ENCODE peak calls at places on chromosomes 1 and 21, in five cellular contexts. One of them, this sample, is unnamed.

GRCh38 chr1:193060938-193061337 is 1.5 kb downstream of the RO60 start:
- DNase-seq in A549: peak
- DNase-seq in H9: no peak
- DNase-seq in neuronal stem cell: no peak
- DNase-seq in fibroblast of lung: peak
- DNase-seq in this sample: no peak

GRCh38 chr1:1610796-1611597 is 4.3 kb upstream of the MIB2 start:
- DNase-seq in A549: no peak
- DNase-seq in H9: no peak
- DNase-seq in neuronal stem cell: no peak
- DNase-seq in fibroblast of lung: no peak
- DNase-seq in this sample: no peak

GRCh38 chr1:65048325-65048724 is 82.0 kb upstream of the JAK1 start:
- DNase-seq in A549: no peak
- DNase-seq in H9: no peak
- DNase-seq in neuronal stem cell: no peak
- DNase-seq in fibroblast of lung: no peak
- DNase-seq in this sample: no peak

GRCh38 chr1:159999204-159999603 is 32.6 kb downstream of the PIGM start:
- DNase-seq in A549: no peak
- DNase-seq in H9: no peak
- DNase-seq in neuronal stem cell: no peak
- DNase-seq in fibroblast of lung: peak
- DNase-seq in this sample: no peak

GRCh38 chr1:9630331-9631081 is 21.0 kb upstream of the PIK3CD start:
- DNase-seq in A549: no peak
- DNase-seq in H9: no peak
- DNase-seq in neuronal stem cell: no peak
- DNase-seq in fibroblast of lung: no peak
- DNase-seq in this sample: no peak

GRCh38 chr21:37659874-37660273 is 256.4 kb downstream of the KCNJ6 start:
- DNase-seq in A549: no peak
- DNase-seq in H9: no peak
- DNase-seq in neuronal stem cell: no peak
- DNase-seq in fibroblast of lung: no peak
- DNase-seq in this sample: no peak

GRCh38 chr1:240337795-240338194 is 246.1 kb downstream of the FMN2 start:
- DNase-seq in A549: no peak
- DNase-seq in H9: no peak
- DNase-seq in neuronal stem cell: no peak
- DNase-seq in fibroblast of lung: peak
- DNase-seq in this sample: no peak

GRCh38 chr1:203271018-203271743 is 34.1 kb upstream of the BTG2 start:
- DNase-seq in A549: peak
- DNase-seq in H9: peak
- DNase-seq in neuronal stem cell: no peak
- DNase-seq in fibroblast of lung: peak
- DNase-seq in this sample: no peak

GRCh38 chr1:94215955-94216354 is 21.4 kb downstream of the ARHGAP29 start:
- DNase-seq in A549: no peak
- DNase-seq in H9: no peak
- DNase-seq in neuronal stem cell: no peak
- DNase-seq in fibroblast of lung: peak
- DNase-seq in this sample: no peak

GRCh38 chr1:9561429-9561828 is 22.2 kb downstream of the SLC25A33 start:
- DNase-seq in A549: no peak
- DNase-seq in H9: no peak
- DNase-seq in neuronal stem cell: no peak
- DNase-seq in fibroblast of lung: peak
- DNase-seq in this sample: peak

GRCh38 chr1:3466366-3467075 is 12.1 kb downstream of the ARHGEF16 start:
- DNase-seq in A549: no peak
- DNase-seq in H9: no peak
- DNase-seq in neuronal stem cell: no peak
- DNase-seq in fibroblast of lung: no peak
- DNase-seq in this sample: no peak

GRCh38 chr1:3469104-3469848 is 14.8 kb downstream of the ARHGEF16 start:
- DNase-seq in A549: no peak
- DNase-seq in H9: no peak
- DNase-seq in neuronal stem cell: no peak
- DNase-seq in fibroblast of lung: no peak
- DNase-seq in this sample: no peak

GRCh38 chr1:3467096-3468036 is 12.9 kb downstream of the ARHGEF16 start:
- DNase-seq in A549: no peak
- DNase-seq in H9: no peak
- DNase-seq in neuronal stem cell: no peak
- DNase-seq in fibroblast of lung: no peak
- DNase-seq in this sample: no peak

GRCh38 chr1:3469849-3470649 is 15.6 kb downstream of the ARHGEF16 start:
- DNase-seq in A549: no peak
- DNase-seq in H9: no peak
- DNase-seq in neuronal stem cell: no peak
- DNase-seq in fibroblast of lung: no peak
- DNase-seq in this sample: no peak

DNA sequence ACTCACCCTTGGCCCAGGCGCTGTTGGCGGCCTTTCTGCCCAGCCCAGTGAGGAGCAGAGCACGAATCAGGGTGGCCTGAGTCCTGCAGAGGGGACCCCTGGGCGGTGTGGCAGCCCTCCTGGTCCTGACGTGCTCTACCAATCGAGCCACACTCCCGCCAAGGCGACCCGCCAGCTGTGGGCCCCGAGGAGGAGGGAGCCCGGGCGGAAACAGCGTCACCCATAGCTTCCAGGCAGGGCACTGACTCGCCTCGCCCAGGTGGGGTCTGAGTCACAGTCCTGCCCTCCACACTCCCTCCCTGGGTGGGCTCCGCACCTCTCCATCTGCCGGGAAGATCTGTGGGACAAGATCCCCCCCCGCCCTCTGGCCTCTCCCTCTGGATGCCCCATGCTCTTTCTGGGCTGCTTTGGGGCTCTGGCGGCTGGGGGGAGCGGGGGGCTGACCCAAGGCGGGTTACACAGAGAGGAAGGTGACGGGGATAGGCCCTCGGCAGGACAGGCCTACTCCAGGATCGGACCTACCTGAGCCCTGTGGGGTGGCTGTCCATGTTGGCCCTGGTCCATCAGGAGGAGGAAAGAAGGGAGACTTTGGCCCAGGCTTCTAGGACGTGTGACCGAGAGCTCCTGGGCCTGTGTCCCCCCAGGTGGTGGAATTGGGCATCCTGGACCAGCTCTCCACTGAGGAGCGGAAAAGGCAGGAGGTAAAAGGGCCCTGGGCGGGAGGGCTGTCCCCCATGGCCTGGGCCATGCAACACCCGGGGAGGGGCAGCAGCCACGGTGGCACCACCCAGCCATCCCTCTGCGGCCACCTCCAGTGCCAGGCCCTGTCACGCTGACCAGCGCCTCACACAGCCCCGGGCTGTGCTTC is 14.0 kb downstream of the ARHGEF16 start:
- DNase-seq in A549: no peak
- DNase-seq in H9: no peak
- DNase-seq in neuronal stem cell: no peak
- DNase-seq in fibroblast of lung: peak
- DNase-seq in this sample: no peak
- H3K4me2 ChIP-seq in A549: no peak
- H3K4me2 ChIP-seq in H9: no peak
- H3K4me2 ChIP-seq in neuronal stem cell: no peak
- H3K4me2 ChIP-seq in fibroblast of lung: no peak
- H3K4me2 ChIP-seq in this sample: peak

GRCh38 chr1:20632386-20632785 is 872 bp upstream of the PINK1 start:
- DNase-seq in A549: no peak
- DNase-seq in H9: no peak
- DNase-seq in neuronal stem cell: no peak
- DNase-seq in fibroblast of lung: no peak
- DNase-seq in this sample: no peak

GRCh38 chr1:20634065-20634593 is 871 bp downstream of the PINK1 start:
- DNase-seq in A549: no peak
- DNase-seq in H9: no peak
- DNase-seq in neuronal stem cell: no peak
- DNase-seq in fibroblast of lung: peak
- DNase-seq in this sample: no peak

GRCh38 chr1:20633190-20634064 is at the start of gene PINK1:
- DNase-seq in A549: peak
- DNase-seq in H9: peak
- DNase-seq in neuronal stem cell: peak
- DNase-seq in fibroblast of lung: peak
- DNase-seq in this sample: no peak

GRCh38 chr1:20636785-20637347 is 3.6 kb downstream of the PINK1 start:
- DNase-seq in A549: no peak
- DNase-seq in H9: no peak
- DNase-seq in neuronal stem cell: no peak
- DNase-seq in fibroblast of lung: no peak
- DNase-seq in this sample: no peak

DNA sequence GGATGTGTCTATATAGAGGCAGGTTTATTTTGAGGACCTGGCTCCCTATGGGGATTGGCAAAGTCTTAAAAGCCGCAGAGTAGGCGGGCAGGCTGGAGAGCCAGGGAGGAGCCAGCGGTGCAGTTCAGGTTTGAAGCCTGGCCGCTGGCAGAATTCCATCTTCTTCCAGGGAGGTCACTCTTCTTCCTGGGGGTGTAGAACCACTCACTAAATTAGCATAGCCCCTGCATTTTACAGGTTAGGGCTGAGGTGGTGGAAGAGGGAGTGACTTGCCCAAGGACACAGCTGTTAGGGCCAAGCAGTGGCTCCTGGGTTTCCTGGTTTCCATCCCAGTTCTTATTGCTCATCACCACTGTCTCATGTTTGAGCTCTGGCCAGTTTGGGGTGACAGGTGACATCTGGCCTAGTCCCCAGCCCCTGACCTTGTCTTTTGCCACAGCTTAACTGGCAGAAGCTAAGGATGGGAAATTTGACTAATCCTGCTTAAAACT is 1.4 kb downstream of the PINK1 start:
- DNase-seq in A549: no peak
- DNase-seq in H9: peak
- DNase-seq in neuronal stem cell: no peak
- DNase-seq in fibroblast of lung: peak
- DNase-seq in this sample: no peak
- H3K27ac ChIP-seq in A549: peak
- H3K27ac ChIP-seq in H9: no peak
- H3K27ac ChIP-seq in neuronal stem cell: no peak
- H3K27ac ChIP-seq in fibroblast of lung: no peak
- H3K27ac ChIP-seq in this sample: peak

DNA sequence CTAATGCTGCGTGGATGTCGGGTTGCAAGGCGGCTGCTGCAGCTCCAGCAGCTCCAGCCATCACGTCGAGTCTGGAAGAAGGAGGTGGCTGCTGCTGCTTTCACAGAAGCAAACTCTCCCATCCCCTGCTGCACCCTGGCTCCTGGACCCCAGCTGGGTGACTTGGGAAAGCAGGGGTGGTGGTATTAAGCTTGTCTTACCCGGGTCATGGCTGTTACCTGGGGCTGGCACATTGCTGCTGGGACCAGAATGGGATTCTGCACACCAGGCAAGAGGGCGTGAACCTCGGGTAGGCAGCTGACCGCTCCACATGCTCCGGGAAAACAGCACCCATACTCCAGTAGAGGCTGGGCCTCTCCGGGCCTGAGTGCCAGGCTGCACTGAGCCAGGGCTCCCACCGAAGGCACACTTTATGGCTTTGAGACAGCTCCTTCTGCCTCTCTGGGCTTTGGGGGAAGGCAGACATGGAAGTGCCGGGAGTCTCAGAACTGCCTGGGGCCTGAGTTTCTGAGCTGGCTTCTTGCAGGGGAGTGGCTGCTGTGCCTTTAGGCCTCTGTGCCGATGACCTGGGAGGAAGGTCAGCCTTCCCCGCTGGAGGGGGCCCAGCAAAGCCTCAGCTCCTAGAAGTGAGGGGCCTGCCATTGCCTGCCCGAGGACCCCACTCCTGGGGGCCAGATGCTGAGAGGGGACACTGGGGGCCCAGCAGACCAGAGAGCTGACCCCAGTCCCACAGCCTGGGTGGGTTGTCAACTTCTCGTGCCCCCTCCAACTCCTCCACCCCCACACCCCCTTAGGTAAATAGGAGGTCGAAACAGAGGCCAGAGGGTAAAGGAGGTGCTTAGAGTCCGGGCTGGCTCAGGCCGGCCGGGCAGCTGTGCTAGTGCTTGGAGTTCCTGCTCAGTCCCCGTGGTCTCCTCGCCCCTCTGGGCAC is 1.3 kb downstream of the SMIM1 start:
- DNase-seq in A549: no peak
- DNase-seq in H9: no peak
- DNase-seq in neuronal stem cell: no peak
- DNase-seq in fibroblast of lung: no peak
- DNase-seq in this sample: no peak
- H3K4me2 ChIP-seq in A549: peak
- H3K4me2 ChIP-seq in H9: no peak
- H3K4me2 ChIP-seq in neuronal stem cell: no peak
- H3K4me2 ChIP-seq in fibroblast of lung: no peak
- H3K4me2 ChIP-seq in this sample: peak

GRCh38 chr1:231272880-231273279 is 31.9 kb downstream of the GNPAT start:
- DNase-seq in A549: no peak
- DNase-seq in H9: no peak
- DNase-seq in neuronal stem cell: no peak
- DNase-seq in fibroblast of lung: peak
- DNase-seq in this sample: no peak
- H3K27ac ChIP-seq in A549: no peak
- H3K27ac ChIP-seq in H9: no peak
- H3K27ac ChIP-seq in neuronal stem cell: no peak
- H3K27ac ChIP-seq in fibroblast of lung: no peak
- H3K27ac ChIP-seq in this sample: no peak

DNA sequence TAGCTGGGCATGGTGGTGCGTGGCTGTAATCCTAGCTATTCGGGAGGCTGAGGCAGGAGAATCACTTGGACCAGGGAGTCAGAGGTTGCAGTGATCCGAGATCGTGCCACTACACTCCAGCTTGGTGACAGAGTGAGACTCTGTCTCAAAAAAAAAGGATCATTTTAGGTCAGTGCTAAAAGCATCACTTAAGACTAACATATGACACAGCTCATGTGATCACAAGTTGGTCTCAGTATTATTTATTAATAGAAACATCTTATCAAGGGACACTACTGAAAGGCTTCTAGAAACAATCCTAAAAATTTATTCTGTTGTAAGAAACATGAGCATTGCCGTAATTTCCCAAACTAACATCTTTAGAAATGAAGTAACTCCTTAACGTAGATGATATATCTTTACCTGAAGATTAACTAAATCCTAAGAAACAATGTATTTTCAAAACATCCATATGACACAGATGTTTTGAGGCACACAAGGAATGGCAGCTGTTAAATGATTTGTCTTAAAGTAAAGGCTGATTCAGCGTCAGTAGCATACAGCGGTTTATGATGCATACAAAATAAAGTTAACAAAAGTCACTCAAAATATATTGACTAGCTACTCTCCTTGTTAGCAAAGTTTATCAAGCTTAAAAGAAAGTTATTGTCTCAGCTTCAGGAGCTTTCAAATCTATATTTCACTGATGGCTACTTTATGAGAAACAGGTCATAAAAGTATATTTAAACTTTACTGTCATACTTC is 2.6 kb downstream of the NIBAN1 start:
- DNase-seq in A549: no peak
- DNase-seq in H9: no peak
- DNase-seq in neuronal stem cell: no peak
- DNase-seq in fibroblast of lung: no peak
- DNase-seq in this sample: no peak
- H3K4me2 ChIP-seq in A549: no peak
- H3K4me2 ChIP-seq in H9: no peak
- H3K4me2 ChIP-seq in neuronal stem cell: no peak
- H3K4me2 ChIP-seq in fibroblast of lung: peak
- H3K4me2 ChIP-seq in this sample: peak

This sample was measured in keratinocyte.